ENCODE peak calls at places on chromosomes 3 and 15, in five cellular contexts. D is IMR-90, H is K562, X is A549, A is GM12878. V is an unnamed sample.

GRCh38 chr15:83380026-83380425 is 67.1 kb upstream of the SH3GL3 start:
- DNase-seq in D (no peak), H (no peak), X (peak; percentile 36), A (no peak), V (no peak)

GRCh38 chr15:23039917-23040281 is 530 bp upstream of the TUBGCP5 start:
- DNase-seq in D (no peak), H (no peak), X (no peak), A (no peak), V (no peak)

GRCh38 chr15:50358805-50359204 is 3.8 kb upstream of the GABPB1 start:
- DNase-seq in D (peak; percentile 59), H (peak; percentile 68), X (peak; percentile 77), A (no peak), V (peak; percentile 40)

GRCh38 chr15:66752078-66752477 is 50.0 kb downstream of the SMAD6 start:
- DNase-seq in D (no peak), H (no peak), X (no peak), A (no peak), V (no peak)

GRCh38 chr3:125150525-125151436 is 61.8 kb downstream of the SLC12A8 start:
- DNase-seq in D (peak; percentile 27), H (peak; percentile 71), X (peak; percentile 40), A (no peak), V (peak; percentile 59)

GRCh38 chr15:96867992-96868391 is 537.5 kb downstream of the NR2F2 start:
- DNase-seq in D (no peak), H (no peak), X (no peak), A (no peak), V (no peak)

GRCh38 chr3:15241341-15241740 is 35.3 kb downstream of the CAPN7 start:
- DNase-seq in D (no peak), H (peak; percentile 69), X (peak; percentile 28), A (no peak), V (no peak)

GRCh38 chr15:75348563-75349350 is 1.9 kb downstream of the NEIL1 start:
- DNase-seq in D (no peak), H (no peak), X (no peak), A (no peak), V (peak; percentile 79)

GRCh38 chr3:193388371-193388770 is 9.8 kb upstream of the ATP13A5 start:
- DNase-seq in D (no peak), H (no peak), X (no peak), A (no peak), V (no peak)

GRCh38 chr3:139537325-139537724 is 2.2 kb downstream of the RBP1 start:
- DNase-seq in D (peak; percentile 75), H (no peak), X (no peak), A (no peak), V (peak; percentile 64)

GRCh38 chr15:81357178-81357686 is 16.8 kb downstream of the TMC3 start:
- DNase-seq in D (no peak), H (peak; percentile 47), X (no peak), A (no peak), V (no peak)

GRCh38 chr3:188646592-188646991 is 492.6 kb downstream of the LPP start:
- DNase-seq in D (peak; percentile 26), H (no peak), X (no peak), A (no peak), V (no peak)

GRCh38 chr15:47991376-47991775 is 129.4 kb upstream of the SLC24A5 start:
- DNase-seq in D (peak; percentile 25), H (no peak), X (no peak), A (no peak), V (no peak)

GRCh38 chr15:101498076-101498730 is 8.7 kb upstream of the PCSK6 start:
- DNase-seq in D (no peak), H (peak; percentile 48), X (no peak), A (no peak), V (no peak)

GRCh38 chr3:187943677-187944390 is 198.6 kb upstream of the BCL6 start:
- DNase-seq in D (peak; percentile 39), H (no peak), X (peak; percentile 57), A (no peak), V (no peak)

GRCh38 chr3:138513073-138513843 is 78.8 kb downstream of the ESYT3 start:
- DNase-seq in D (no peak), H (no peak), X (no peak), A (peak; percentile 9), V (no peak)

GRCh38 chr3:187669675-187670504 is at the start of gene SST:
- DNase-seq in D (peak; percentile 47), H (peak; percentile 37), X (no peak), A (no peak), V (no peak)

GRCh38 chr3:111729087-111729846 is 129.8 kb upstream of the PHLDB2 start:
- DNase-seq in D (peak; percentile 87), H (no peak), X (no peak), A (no peak), V (no peak)

GRCh38 chr3:14767245-14767593 is 51.5 kb upstream of the FGD5 start:
- DNase-seq in D (no peak), H (no peak), X (no peak), A (no peak), V (peak; percentile 9)

GRCh38 chr15:68553994-68554715 is 24.6 kb upstream of the CORO2B start:
- DNase-seq in D (peak; percentile 58), H (peak; percentile 77), X (peak; percentile 76), A (no peak), V (peak; percentile 73)

GRCh38 chr3:67662733-67663132 is 8.3 kb upstream of the SUCLG2 start:
- DNase-seq in D (no peak), H (no peak), X (no peak), A (no peak), V (no peak)

DNA sequence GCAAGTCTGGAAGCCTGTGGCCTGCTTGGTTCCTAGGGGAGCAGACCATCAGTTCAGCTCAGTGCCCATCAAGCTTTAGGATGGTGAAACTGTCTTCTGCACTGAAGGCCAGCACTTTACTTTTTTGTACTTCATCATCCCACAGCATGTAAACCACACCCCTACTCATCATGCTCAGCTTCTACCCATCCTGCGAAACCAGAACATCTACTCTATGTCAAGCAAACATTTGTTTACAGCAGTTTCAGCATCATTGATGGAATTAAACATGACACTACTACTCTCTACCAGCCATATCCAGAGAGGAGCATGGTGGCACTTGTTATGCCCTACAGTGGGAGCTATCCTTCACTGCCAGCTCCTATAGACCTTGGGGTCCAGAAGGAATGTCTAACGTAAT is 306.6 kb downstream of the SOX2 start:
- DNase-seq in D (no peak), H (no peak), X (no peak), A (no peak), V (no peak)
- TF ChIP-seq RCOR1 in D (no peak), H (no peak), X (no peak), A (no peak), V (no peak)

GRCh38 chr3:52278510-52279069 is at the start of gene WDR82:
- DNase-seq in D (peak; percentile 89), H (peak; percentile 93), X (peak; percentile 70), A (peak; percentile 67), V (peak; percentile 98)

GRCh38 chr3:52280046-52280445 is 1.6 kb upstream of the WDR82 start:
- DNase-seq in D (no peak), H (peak; percentile 26), X (no peak), A (no peak), V (peak; percentile 68)

GRCh38 chr3:52277071-52277964 is 1.1 kb downstream of the WDR82 start:
- DNase-seq in D (peak; percentile 58), H (peak; percentile 71), X (peak; percentile 38), A (no peak), V (peak; percentile 77)

GRCh38 chr3:52281980-52282801 is 3.7 kb upstream of the WDR82 start:
- DNase-seq in D (no peak), H (no peak), X (no peak), A (no peak), V (no peak)

DNA sequence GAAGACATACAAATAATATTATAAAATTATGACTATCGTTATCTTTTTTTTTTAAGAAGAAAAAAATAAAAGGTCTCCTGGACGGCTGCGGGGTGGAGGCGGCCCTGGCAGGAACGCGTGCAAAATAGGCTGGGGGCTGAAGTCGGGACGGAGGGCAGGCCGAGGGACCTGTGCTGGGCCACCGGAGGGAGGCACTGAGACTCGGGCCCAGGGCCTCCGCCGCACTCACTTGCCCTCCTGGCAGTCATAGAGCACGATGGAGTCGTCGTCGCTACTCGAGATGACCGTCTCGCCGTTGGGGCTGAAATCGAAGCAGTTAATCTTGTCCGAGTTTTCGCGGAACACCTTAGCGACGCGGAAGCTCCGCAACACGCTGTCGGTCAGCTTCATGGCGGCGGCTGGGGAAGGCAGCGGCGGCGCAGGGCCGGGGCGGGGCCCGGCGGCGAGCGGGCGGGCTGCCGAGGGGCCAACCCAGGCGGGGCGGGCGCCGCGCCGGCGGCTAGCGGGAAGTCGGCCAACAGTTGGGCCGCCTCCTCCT is 408 bp downstream of the WDR82 start:
- DNase-seq in D (no peak), H (no peak), X (peak; percentile 33), A (no peak), V (peak; percentile 80)
- TF ChIP-seq RCOR1 in D (no peak), H (no peak), X (no peak), A (no peak), V (no peak)

GRCh38 chr15:85584791-85585360 is 204.5 kb downstream of the AKAP13 start:
- DNase-seq in D (no peak), H (no peak), X (no peak), A (peak; percentile 30), V (no peak)
- TF ChIP-seq RCOR1 in D (no peak), H (no peak), X (no peak), A (no peak), V (no peak)

GRCh38 chr3:154144825-154145465 is 23.8 kb downstream of the ARHGEF26 start:
- DNase-seq in D (peak; percentile 51), H (no peak), X (no peak), A (no peak), V (no peak)
- TF ChIP-seq RCOR1 in D (no peak), H (no peak), X (no peak), A (no peak), V (no peak)

V was measured in SK-N-SH.